ENCODE peak calls at places on chromosomes 13 and 19, in five cellular contexts. S is T follicular helper cell; V is NB4; Y is kidney glomerular epithelial cell; A is activated CD4-positive, alpha-beta memory T cell treated with anti-CD3 and anti-CD28 coated beads for 36 hours. H is an unnamed sample.

GRCh38 chr19:788821-789472 is 8.3 kb upstream of the PTBP1 start:
- DNase-seq in V (no peak), Y (no peak), A (no peak), S (no peak), H (no peak)

GRCh38 chr13:58953638-58954037 is 1210.1 kb downstream of the DIAPH3 start:
- DNase-seq in A (no peak), Y (no peak), V (peak; percentile 53), S (no peak), H (no peak)

GRCh38 chr19:19746286-19747213 is 13.6 kb upstream of the ZNF14 start:
- DNase-seq in S (no peak), V (no peak), A (no peak), Y (no peak), H (no peak)

GRCh38 chr13:104473936-104474335 is 1407.7 kb upstream of the SLC10A2 start:
- DNase-seq in Y (peak; percentile 13), A (no peak), S (no peak), V (no peak), H (no peak)

GRCh38 chr19:13076787-13077186 is 25.9 kb downstream of the LYL1 start:
- DNase-seq in A (no peak), Y (no peak), S (no peak), V (no peak), H (no peak)

GRCh38 chr19:35000647-35001501 is 751 bp downstream of the GRAMD1A start:
- DNase-seq in A (peak; percentile 76), S (peak; percentile 56), Y (peak; percentile 46), V (peak; percentile 70), H (no peak)

GRCh38 chr13:24654741-24655140 is 25.5 kb upstream of the ATP12A start:
- DNase-seq in Y (no peak), A (no peak), S (no peak), V (no peak), H (no peak)

GRCh38 chr13:27969073-27969865 is at the start of gene CDX2:
- DNase-seq in S (no peak), V (peak; percentile 50), A (no peak), Y (no peak), H (no peak)

GRCh38 chr19:16199275-16199932 is 1.7 kb downstream of the AP1M1 start:
- DNase-seq in A (no peak), S (no peak), V (no peak), Y (no peak), H (no peak)

GRCh38 chr19:35295792-35296462 is 4.0 kb downstream of the MAG start:
- DNase-seq in Y (no peak), A (peak; percentile 55), V (no peak), S (no peak), H (no peak)

GRCh38 chr19:17755977-17756670 is 4.8 kb downstream of the FCHO1 start:
- DNase-seq in Y (no peak), S (peak; percentile 42), A (peak; percentile 68), V (peak; percentile 54), H (peak; percentile 10)

GRCh38 chr13:110233181-110233641 is 73.7 kb downstream of the COL4A1 start:
- DNase-seq in V (no peak), S (no peak), Y (no peak), A (no peak), H (no peak)

GRCh38 chr13:33879044-33879596 is 61.2 kb downstream of the RFC3 start:
- DNase-seq in S (no peak), A (no peak), V (no peak), Y (no peak), H (no peak)

GRCh38 chr13:50911051-50911690 is 1.6 kb downstream of the RNASEH2B start:
- DNase-seq in A (no peak), V (peak; percentile 76), S (no peak), Y (no peak), H (no peak)

GRCh38 chr13:20043207-20043925 is 84.8 kb downstream of the ZMYM2 start:
- DNase-seq in V (no peak), Y (no peak), S (no peak), A (no peak), H (no peak)

GRCh38 chr19:51742736-51743288 is 8.9 kb downstream of the FPR1 start:
- DNase-seq in S (no peak), V (no peak), A (no peak), Y (peak; percentile 28), H (no peak)

GRCh38 chr19:17948967-17949930 is 16.4 kb downstream of the CCDC124 start:
- DNase-seq in A (peak; percentile 32), S (no peak), V (no peak), Y (no peak), H (peak; percentile 9)

GRCh38 chr19:32373614-32374295 is 28.3 kb downstream of the ZNF507 start:
- DNase-seq in Y (peak; percentile 99), S (no peak), A (no peak), V (no peak), H (no peak)

GRCh38 chr13:19742651-19743050 is 40.1 kb downstream of the PSPC1 start:
- DNase-seq in S (no peak), Y (no peak), V (no peak), A (no peak), H (no peak)

GRCh38 chr19:15616627-15617270 is 1.7 kb downstream of the CYP4F8 start:
- DNase-seq in V (peak; percentile 72), Y (no peak), A (no peak), S (no peak), H (no peak)

GRCh38 chr13:87827479-87827878 is 156.3 kb downstream of the SLITRK5 start:
- DNase-seq in A (no peak), Y (peak; percentile 41), S (no peak), V (peak; percentile 13), H (no peak)

GRCh38 chr13:45162821-45163220 is 38.0 kb downstream of the KCTD4 start:
- DNase-seq in Y (peak; percentile 85), S (no peak), A (no peak), V (no peak), H (no peak)

GRCh38 chr19:2524840-2525723 is 49.2 kb downstream of the GADD45B start:
- DNase-seq in Y (peak; percentile 62), S (no peak), V (peak; percentile 94), A (no peak), H (no peak)

GRCh38 chr13:66660013-66660804 is 569.9 kb downstream of the PCDH9 start:
- DNase-seq in S (no peak), Y (peak; percentile 71), A (no peak), V (no peak), H (no peak)

GRCh38 chr13:50529154-50529882 is 314.2 kb downstream of the DLEU7 start:
- DNase-seq in Y (peak; percentile 92), S (no peak), V (no peak), A (peak; percentile 37), H (no peak)

GRCh38 chr19:3053218-3053621 is 9.1 kb downstream of the TLE5 start:
- DNase-seq in S (no peak), V (no peak), A (no peak), Y (no peak), H (no peak)

GRCh38 chr13:73602295-73602694 is 531.9 kb downstream of the KLF12 start:
- DNase-seq in S (no peak), V (no peak), Y (no peak), A (no peak), H (no peak)

GRCh38 chr19:27762933-27763332 is 1450.0 kb downstream of the UQCRFS1 start:
- DNase-seq in V (no peak), S (no peak), Y (no peak), A (no peak), H (no peak)

GRCh38 chr13:37136187-37136586 is 30.7 kb upstream of the CSNK1A1L start:
- DNase-seq in S (no peak), A (no peak), Y (no peak), V (no peak), H (no peak)